ENCODE peak calls at places on chromosome 14, in eight cellular contexts. F, G, U, Y, S, O, I and K are unnamed samples.
A peak's percentile ranks its signal among the peaks of the same experiment; 100 is the strongest.

GRCh38 chr14:101132588-101132987 is 229.1 kb upstream of the RTL1 start:
- DNase-seq in F (no peak), G (no peak), U (no peak), Y (no peak), S (no peak), O (no peak), I (no peak), K (no peak)

GRCh38 chr14:50335389-50335788 is 23.3 kb downstream of the DMAC2L start:
- DNase-seq in F (no peak), G (no peak), U (no peak), Y (peak; percentile 83), S (peak; percentile 27), O (no peak), I (peak; percentile 91), K (peak; percentile 92)

GRCh38 chr14:90572461-90573150 is 175.8 kb downstream of the CALM1 start:
- DNase-seq in F (no peak), G (no peak), U (no peak), Y (no peak), S (no peak), O (no peak), I (no peak), K (no peak)

GRCh38 chr14:105840266-105841021 is 314.1 kb downstream of the TMEM121 start:
- DNase-seq in F (no peak), G (no peak), U (no peak), Y (no peak), S (no peak), O (no peak), I (no peak), K (no peak)

GRCh38 chr14:29906256-29906885 is 21.3 kb downstream of the PRKD1 start:
- DNase-seq in F (no peak), G (no peak), U (no peak), Y (peak; percentile 66), S (peak; percentile 17), O (no peak), I (peak; percentile 46), K (peak; percentile 19)

GRCh38 chr14:51165415-51165814 is 70.5 kb upstream of the TRIM9 start:
- DNase-seq in F (no peak), G (no peak), U (no peak), Y (no peak), S (no peak), O (no peak), I (no peak), K (no peak)

GRCh38 chr14:63890553-63890952 is 37.7 kb downstream of the SYNE2 start:
- DNase-seq in F (no peak), G (no peak), U (no peak), Y (no peak), S (no peak), O (no peak), I (no peak), K (no peak)

GRCh38 chr14:35374273-35374681 is 30.3 kb downstream of the NFKBIA start:
- DNase-seq in F (no peak), G (peak; percentile 39), U (no peak), Y (peak; percentile 93), S (peak; percentile 94), O (peak; percentile 85), I (peak; percentile 46), K (no peak)

GRCh38 chr14:94100847-94101246 is 9.7 kb upstream of the IFI27 start:
- DNase-seq in F (no peak), G (no peak), U (no peak), Y (peak; percentile 57), S (peak; percentile 83), O (peak; percentile 15), I (no peak), K (no peak)

GRCh38 chr14:63543826-63544320 is 696 bp upstream of the PPP2R5E start:
- DNase-seq in F (no peak), G (no peak), U (no peak), Y (peak; percentile 16), S (no peak), O (no peak), I (peak; percentile 39), K (peak; percentile 56)

GRCh38 chr14:89292579-89293348 is 124.3 kb downstream of the FOXN3 start:
- DNase-seq in F (no peak), G (no peak), U (no peak), Y (no peak), S (no peak), O (no peak), I (no peak), K (no peak)

GRCh38 chr14:67526676-67527459 is 6.2 kb upstream of the PLEKHH1 start:
- DNase-seq in F (no peak), G (no peak), U (peak; percentile 18), Y (peak; percentile 56), S (peak; percentile 14), O (peak; percentile 54), I (peak; percentile 69), K (peak; percentile 32)

GRCh38 chr14:57512221-57512620 is 18.6 kb upstream of the CCDC198 start:
- DNase-seq in F (no peak), G (no peak), U (no peak), Y (no peak), S (no peak), O (no peak), I (peak; percentile 60), K (no peak)

GRCh38 chr14:97267509-97267908 is 470.3 kb downstream of the VRK1 start:
- DNase-seq in F (no peak), G (no peak), U (no peak), Y (peak; percentile 39), S (no peak), O (no peak), I (no peak), K (no peak)